ENCODE peak calls at places on chromosomes 5 and 9, in five cellular contexts. D, Y, R, N and O are unnamed samples.

GRCh38 chr5:74641778-74642542 is 1.4 kb upstream of the ENC1 start:
- DNase-seq in D (peak), Y (no peak), R (peak), N (no peak), O (peak)

GRCh38 chr9:16100596-16101091 is 547.8 kb downstream of the CCDC171 start:
- DNase-seq in D (peak), Y (no peak), R (peak), N (peak), O (no peak)

GRCh38 chr5:17248999-17249634 is 31.7 kb downstream of the BASP1 start:
- DNase-seq in D (no peak), Y (no peak), R (peak), N (no peak), O (no peak)

GRCh38 chr9:34463098-34463900 is 4.7 kb downstream of the DNAI1 start:
- DNase-seq in D (no peak), Y (no peak), R (no peak), N (no peak), O (no peak)

GRCh38 chr5:123819401-123819800 is 307.4 kb downstream of the CSNK1G3 start:
- DNase-seq in D (no peak), Y (no peak), R (no peak), N (no peak), O (no peak)

GRCh38 chr5:168207450-168208029 is 83.9 kb upstream of the WWC1 start:
- DNase-seq in D (no peak), Y (no peak), R (no peak), N (no peak), O (no peak)

GRCh38 chr5:71829206-71829605 is 110.1 kb downstream of the CARTPT start:
- DNase-seq in D (no peak), Y (no peak), R (no peak), N (no peak), O (no peak)

GRCh38 chr9:111842313-111842712 is 47.6 kb upstream of the SHOC1 start:
- DNase-seq in D (no peak), Y (no peak), R (no peak), N (no peak), O (no peak)

GRCh38 chr9:17764306-17764705 is 185.4 kb downstream of the SH3GL2 start:
- DNase-seq in D (no peak), Y (no peak), R (no peak), N (no peak), O (no peak)

GRCh38 chr9:108108802-108109448 is 619.4 kb upstream of the KLF4 start:
- DNase-seq in D (no peak), Y (no peak), R (no peak), N (no peak), O (no peak)

GRCh38 chr5:171633776-171634470 is 151.7 kb upstream of the SMIM23 start:
- DNase-seq in D (no peak), Y (no peak), R (no peak), N (no peak), O (no peak)

GRCh38 chr5:123156577-123157296 is 67.7 kb downstream of the PRDM6 start:
- DNase-seq in D (peak), Y (no peak), R (no peak), N (no peak), O (no peak)

GRCh38 chr5:14174235-14174636 is 31.1 kb downstream of the TRIO start:
- DNase-seq in D (no peak), Y (no peak), R (no peak), N (no peak), O (no peak)

GRCh38 chr9:108483676-108484075 is 372.1 kb downstream of the ACTL7B start:
- DNase-seq in D (no peak), Y (no peak), R (no peak), N (no peak), O (no peak)

GRCh38 chr9:127779136-127779981 is 893 bp upstream of the SH2D3C start:
- DNase-seq in D (no peak), Y (no peak), R (no peak), N (no peak), O (peak)

GRCh38 chr5:32245742-32246141 is 67.0 kb downstream of the MTMR12 start:
- DNase-seq in D (no peak), Y (no peak), R (no peak), N (no peak), O (no peak)

GRCh38 chr9:86925686-86926085 is 21.6 kb downstream of the GAS1 start:
- DNase-seq in D (no peak), Y (no peak), R (no peak), N (no peak), O (no peak)

GRCh38 chr5:131634666-131634995 is 398 bp downstream of the RAPGEF6 start:
- DNase-seq in D (no peak), Y (peak), R (peak), N (peak), O (no peak)

GRCh38 chr5:153775923-153776322 is 262.8 kb downstream of the FAM114A2 start:
- DNase-seq in D (no peak), Y (no peak), R (no peak), N (no peak), O (no peak)
- H3K27ac ChIP-seq in D (no peak), Y (no peak), R (no peak), N (no peak), O (no peak)

DNA sequence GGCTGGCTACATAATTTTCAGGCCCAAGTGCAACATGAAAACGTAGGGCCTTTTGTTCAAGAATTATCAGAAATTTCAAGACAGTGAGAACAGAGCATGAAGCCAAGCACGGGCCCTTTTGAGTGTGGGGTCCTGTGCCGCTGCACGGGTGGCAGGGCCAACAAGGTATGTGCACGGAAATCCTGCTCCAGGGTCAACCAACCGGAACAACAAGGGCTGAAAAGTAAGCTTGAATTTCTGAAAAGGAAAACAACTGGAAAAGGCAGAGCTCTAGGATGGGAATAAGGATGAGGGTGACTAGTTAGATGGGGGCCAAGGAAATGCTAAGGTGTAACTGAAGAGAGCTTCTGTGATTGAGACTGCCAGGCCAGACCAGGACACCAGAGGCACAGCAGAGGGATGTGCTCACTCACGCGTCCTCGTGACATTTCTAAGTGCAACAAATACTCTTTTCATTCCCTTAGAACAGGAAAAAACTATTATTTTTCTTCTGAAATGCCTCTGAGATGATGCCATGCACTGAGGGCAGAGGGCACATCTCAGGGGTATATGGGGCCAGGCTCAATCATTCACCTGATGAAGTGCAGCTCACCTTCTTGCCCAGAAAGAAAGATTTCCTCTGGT is 80.6 kb upstream of the LRRTM2 start:
- DNase-seq in D (no peak), Y (no peak), R (no peak), N (no peak), O (no peak)
- H3K4me3 ChIP-seq in D (no peak), Y (no peak), R (no peak), N (no peak), O (no peak)

GRCh38 chr5:134458676-134459403 is 47.2 kb upstream of the CDKN2AIPNL start:
- DNase-seq in D (no peak), Y (no peak), R (no peak), N (no peak), O (peak)
- TF ChIP-seq POLR2A in D (no peak), Y (no peak), R (no peak), N (no peak), O (no peak)

GRCh38 chr9:4657426-4658159 is 4.5 kb upstream of the PLPP6 start:
- DNase-seq in D (no peak), Y (no peak), R (no peak), N (no peak), O (no peak)
- H3K27ac ChIP-seq in D (no peak), Y (no peak), R (no peak), N (no peak), O (no peak)

DNA sequence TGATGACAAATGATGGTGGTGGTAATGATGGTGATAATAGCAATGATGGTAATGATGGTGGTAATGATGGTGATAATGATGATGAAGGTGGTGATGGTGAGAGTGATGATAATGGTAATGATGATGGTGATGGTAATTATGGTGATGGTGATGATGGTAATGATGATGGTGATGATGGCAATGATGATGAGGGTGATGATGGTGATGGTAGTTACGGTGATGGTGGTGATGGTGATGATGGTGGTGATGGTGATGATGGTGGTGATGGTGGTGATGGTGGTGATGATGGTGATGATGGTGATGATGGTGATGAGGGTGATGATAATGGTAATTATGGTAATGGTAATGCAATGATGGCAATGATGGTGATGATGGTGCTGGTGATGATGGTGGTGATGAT is 91.1 kb downstream of the DAP start:
- DNase-seq in D (no peak), Y (no peak), R (no peak), N (no peak), O (no peak)
- H3K4me3 ChIP-seq in D (no peak), Y (no peak), R (no peak), N (no peak), O (no peak)

GRCh38 chr9:135748676-135749075 is 46.7 kb downstream of the KCNT1 start:
- DNase-seq in D (no peak), Y (no peak), R (no peak), N (no peak), O (no peak)

GRCh38 chr9:135745686-135746324 is 43.8 kb downstream of the KCNT1 start:
- DNase-seq in D (no peak), Y (no peak), R (no peak), N (no peak), O (no peak)

GRCh38 chr9:135746565-135746964 is 44.6 kb downstream of the KCNT1 start:
- DNase-seq in D (no peak), Y (no peak), R (no peak), N (no peak), O (no peak)

GRCh38 chr9:135749171-135750045 is 47.4 kb downstream of the KCNT1 start:
- DNase-seq in D (no peak), Y (no peak), R (no peak), N (no peak), O (no peak)

GRCh38 chr9:135747311-135747710 is 45.3 kb downstream of the KCNT1 start:
- DNase-seq in D (no peak), Y (no peak), R (no peak), N (no peak), O (no peak)
- TF ChIP-seq POLR2A in D (no peak), Y (no peak), R (no peak), N (no peak), O (no peak)

GRCh38 chr5:177509361-177509951 is at the start of gene DOK3:
- DNase-seq in D (no peak), Y (no peak), R (no peak), N (no peak), O (peak)

GRCh38 chr5:177511181-177511580 is 1.6 kb upstream of the DOK3 start:
- DNase-seq in D (no peak), Y (no peak), R (no peak), N (no peak), O (peak)

GRCh38 chr5:177508837-177509236 is 789 bp downstream of the DOK3 start:
- DNase-seq in D (no peak), Y (no peak), R (no peak), N (no peak), O (peak)

GRCh38 chr5:177510567-177511053 is 984 bp upstream of the DOK3 start:
- DNase-seq in D (no peak), Y (no peak), R (no peak), N (no peak), O (peak)

GRCh38 chr5:177509991-177510566 is 453 bp upstream of the DOK3 start:
- DNase-seq in D (no peak), Y (no peak), R (no peak), N (no peak), O (peak)
- H3K27ac ChIP-seq in D (no peak), Y (peak), R (peak), N (no peak), O (peak)

DNA sequence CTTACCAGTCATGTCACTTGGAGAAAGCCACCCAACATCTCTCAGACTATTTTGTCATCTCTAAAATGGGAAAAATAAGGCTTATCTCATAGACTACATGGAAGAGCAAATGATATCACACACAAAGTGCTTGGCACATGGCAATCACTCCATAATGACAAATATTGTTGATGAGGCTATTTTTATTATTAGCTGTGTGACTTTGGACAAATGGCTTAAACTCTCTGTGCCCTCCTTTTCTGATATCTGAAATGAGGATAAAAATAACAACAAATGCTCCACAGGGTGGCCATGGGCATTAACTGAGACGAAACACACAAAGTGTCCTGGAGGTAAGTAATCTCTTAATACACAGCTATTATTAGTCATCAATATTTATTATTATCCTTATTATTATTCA is 125.5 kb upstream of the HAND1 start:
- DNase-seq in D (no peak), Y (no peak), R (no peak), N (no peak), O (no peak)
- H3K4me3 ChIP-seq in D (no peak), Y (no peak), R (no peak), N (no peak), O (no peak)

DNA sequence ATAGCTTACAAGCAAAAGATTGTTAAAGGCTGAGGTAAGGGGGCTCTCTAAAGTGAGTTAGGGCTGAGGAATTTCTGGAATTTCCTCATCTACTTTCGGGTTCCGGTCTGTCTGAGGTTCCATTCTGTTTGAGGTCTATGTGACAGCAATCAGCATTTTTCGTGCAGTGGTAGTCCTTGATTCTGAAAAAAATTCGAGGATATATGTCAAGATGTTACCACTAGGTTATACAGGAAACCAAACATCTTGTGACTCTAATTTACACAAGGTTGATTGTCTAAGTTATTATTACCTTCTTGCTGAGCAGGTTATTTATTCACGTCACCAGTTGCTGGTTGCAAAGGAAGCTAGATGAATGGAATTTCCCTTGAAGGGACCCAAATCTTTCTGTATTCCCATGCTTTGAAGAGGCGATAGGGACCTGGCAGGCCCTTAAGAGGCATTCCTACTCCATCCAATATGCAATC is 35.2 kb downstream of the RLN2 start:
- DNase-seq in D (no peak), Y (no peak), R (no peak), N (no peak), O (no peak)
- TF ChIP-seq POLR2A in D (no peak), Y (no peak), R (no peak), N (no peak), O (no peak)

GRCh38 chr9:91945277-91946074 is 4.6 kb downstream of the ROR2 start:
- DNase-seq in D (peak), Y (no peak), R (no peak), N (peak), O (no peak)
- H3K27ac ChIP-seq in D (peak), Y (peak), R (no peak), N (peak), O (peak)